ENCODE peak calls at places on chromosome X, in ten cellular contexts. L is A673; F is astrocyte of the spinal cord; W is ovary; X is psoas muscle; E is IMR-90; I is esophagus squamous epithelium; T is CD8-positive, alpha-beta T cell; P is SK-N-SH; G is tibial nerve. A is an unnamed sample.

GRCh38 chrX:135985123-135985973 is at the start of gene SLC9A6:
- DNase-seq in L (peak), F (peak), W (peak), X (peak), E (peak), I (no peak), T (peak), P (peak), G (peak), A (peak)

GRCh38 chrX:18895157-18895952 is 88.6 kb downstream of the PHKA2 start:
- DNase-seq in L (peak), F (no peak), W (peak), X (peak), E (peak), I (no peak), T (no peak), P (peak), G (no peak), A (peak)

GRCh38 chrX:18828832-18829404 is 121.5 kb downstream of the PPEF1 start:
- DNase-seq in L (peak), F (peak), W (no peak), X (no peak), E (no peak), I (no peak), T (no peak), P (no peak), G (no peak), A (peak)

GRCh38 chrX:3520987-3521875 is 174.8 kb upstream of the MXRA5 start:
- DNase-seq in L (no peak), F (peak), W (no peak), X (no peak), E (peak), I (no peak), T (no peak), P (no peak), G (no peak), A (peak)

GRCh38 chrX:2318371-2318770 is 182.4 kb downstream of the DHRSX start:
- DNase-seq in L (no peak), F (no peak), W (no peak), X (no peak), E (no peak), I (no peak), T (no peak), P (no peak), G (no peak), A (no peak)

GRCh38 chrX:13304052-13304451 is 15.8 kb downstream of the ATXN3L start:
- DNase-seq in L (no peak), F (no peak), W (no peak), X (no peak), E (no peak), I (no peak), T (no peak), P (no peak), G (no peak), A (no peak)

GRCh38 chrX:50707376-50707775 is 106.6 kb downstream of the SHROOM4 start:
- DNase-seq in L (peak), F (no peak), W (no peak), X (no peak), E (no peak), I (no peak), T (no peak), P (no peak), G (no peak), A (no peak)

GRCh38 chrX:110146521-110146920 is 143.6 kb downstream of the TMEM164 start:
- DNase-seq in L (peak), F (peak), W (peak), X (no peak), E (peak), I (no peak), T (no peak), P (peak), G (no peak), A (peak)

GRCh38 chrX:27808226-27808625 is 436 bp downstream of the MAGEB10 start:
- DNase-seq in L (no peak), F (no peak), W (no peak), X (no peak), E (no peak), I (no peak), T (no peak), P (no peak), G (no peak), A (no peak)

GRCh38 chrX:11667286-11667685 is 1.6 kb upstream of the ARHGAP6 start:
- DNase-seq in L (no peak), F (no peak), W (no peak), X (no peak), E (no peak), I (no peak), T (no peak), P (no peak), G (no peak), A (no peak)

GRCh38 chrX:47226531-47227333 is 6.1 kb upstream of the USP11 start:
- DNase-seq in L (no peak), F (no peak), W (no peak), X (no peak), E (no peak), I (no peak), T (no peak), P (no peak), G (no peak), A (no peak)

GRCh38 chrX:38142598-38142997 is 78.1 kb downstream of the SRPX start:
- DNase-seq in L (no peak), F (peak), W (no peak), X (no peak), E (peak), I (no peak), T (no peak), P (no peak), G (no peak), A (peak)

GRCh38 chrX:21838937-21839333 is 482 bp upstream of the MBTPS2 start:
- DNase-seq in L (peak), F (no peak), W (no peak), X (no peak), E (peak), I (no peak), T (no peak), P (no peak), G (no peak), A (peak)

GRCh38 chrX:103688949-103689348 is 2.5 kb upstream of the MORF4L2 start:
- DNase-seq in L (peak), F (peak), W (no peak), X (no peak), E (peak), I (no peak), T (no peak), P (peak), G (no peak), A (peak)

GRCh38 chrX:26522501-26522900 is 306.5 kb downstream of the MAGEB5 start:
- DNase-seq in L (no peak), F (no peak), W (no peak), X (no peak), E (no peak), I (no peak), T (no peak), P (no peak), G (no peak), A (no peak)

GRCh38 chrX:9614016-9614415 is 149.2 kb downstream of the TBL1X start:
- DNase-seq in L (no peak), F (peak), W (no peak), X (no peak), E (peak), I (no peak), T (no peak), P (no peak), G (no peak), A (peak)

GRCh38 chrX:129706395-129707072 is 32.2 kb upstream of the XPNPEP2 start:
- DNase-seq in L (no peak), F (peak), W (no peak), X (peak), E (no peak), I (no peak), T (peak), P (peak), G (no peak), A (no peak)

GRCh38 chrX:129959493-129959832 is 23.0 kb upstream of the BCORL1 start:
- DNase-seq in L (no peak), F (no peak), W (no peak), X (no peak), E (peak), I (no peak), T (no peak), P (no peak), G (no peak), A (peak)

GRCh38 chrX:12228862-12229261 is 90.6 kb downstream of the FRMPD4 start:
- DNase-seq in L (no peak), F (no peak), W (no peak), X (no peak), E (no peak), I (no peak), T (no peak), P (no peak), G (no peak), A (no peak)

GRCh38 chrX:2693526-2694002 is 2.5 kb downstream of the CD99 start:
- DNase-seq in L (no peak), F (no peak), W (no peak), X (no peak), E (no peak), I (no peak), T (no peak), P (no peak), G (no peak), A (no peak)

GRCh38 chrX:124401696-124402095 is 55.3 kb downstream of the SH2D1A start:
- DNase-seq in L (no peak), F (no peak), W (no peak), X (no peak), E (no peak), I (no peak), T (no peak), P (no peak), G (no peak), A (no peak)

GRCh38 chrX:107549504-107549903 is 78.8 kb upstream of the PRPS1 start:
- DNase-seq in L (no peak), F (no peak), W (no peak), X (no peak), E (no peak), I (no peak), T (no peak), P (no peak), G (no peak), A (no peak)

GRCh38 chrX:131907488-131908314 is 115.4 kb upstream of the STK26 start:
- DNase-seq in L (no peak), F (no peak), W (no peak), X (no peak), E (no peak), I (no peak), T (no peak), P (no peak), G (no peak), A (no peak)

GRCh38 chrX:20382518-20383291 is 116.0 kb upstream of the RPS6KA3 start:
- DNase-seq in L (no peak), F (no peak), W (no peak), X (no peak), E (no peak), I (no peak), T (no peak), P (peak), G (no peak), A (no peak)

GRCh38 chrX:155637714-155638113 is 25.0 kb upstream of the TMLHE start:
- DNase-seq in L (no peak), F (no peak), W (no peak), X (no peak), E (no peak), I (no peak), T (no peak), P (no peak), G (no peak), A (no peak)

GRCh38 chrX:131812847-131813825 is 210.0 kb upstream of the STK26 start:
- DNase-seq in L (no peak), F (peak), W (peak), X (peak), E (peak), I (peak), T (peak), P (peak), G (no peak), A (peak)

GRCh38 chrX:34734383-34734782 is 77.3 kb upstream of the TMEM47 start:
- DNase-seq in L (no peak), F (peak), W (no peak), X (no peak), E (peak), I (no peak), T (no peak), P (no peak), G (no peak), A (peak)

GRCh38 chrX:27626066-27626465 is 35.9 kb downstream of the DCAF8L2 start:
- DNase-seq in L (no peak), F (no peak), W (no peak), X (no peak), E (no peak), I (no peak), T (no peak), P (no peak), G (no peak), A (no peak)

GRCh38 chrX:44035576-44035975 is 62.4 kb upstream of the NDP start:
- DNase-seq in L (peak), F (no peak), W (no peak), X (no peak), E (no peak), I (no peak), T (no peak), P (no peak), G (no peak), A (peak)

GRCh38 chrX:39260965-39261364 is 459.7 kb downstream of the MID1IP1 start:
- DNase-seq in L (no peak), F (no peak), W (no peak), X (no peak), E (no peak), I (no peak), T (no peak), P (no peak), G (no peak), A (peak)

GRCh38 chrX:47587091-47587891 is 5.1 kb downstream of the TIMP1 start:
- DNase-seq in L (no peak), F (no peak), W (no peak), X (no peak), E (peak), I (no peak), T (peak), P (no peak), G (no peak), A (peak)

GRCh38 chrX:119981286-119982070 is 37.9 kb upstream of the NKAP start:
- DNase-seq in L (peak), F (no peak), W (no peak), X (no peak), E (peak), I (no peak), T (no peak), P (peak), G (no peak), A (peak)

GRCh38 chrX:3994315-3994714 is 280.9 kb upstream of the PRKX start:
- DNase-seq in L (no peak), F (no peak), W (no peak), X (no peak), E (no peak), I (no peak), T (no peak), P (no peak), G (no peak), A (no peak)

GRCh38 chrX:2360731-2361130 is 140.0 kb downstream of the DHRSX start:
- DNase-seq in L (no peak), F (no peak), W (no peak), X (no peak), E (no peak), I (no peak), T (no peak), P (no peak), G (no peak), A (no peak)

GRCh38 chrX:115592997-115593734 is 32.2 kb downstream of the PLS3 start:
- DNase-seq in L (peak), F (peak), W (no peak), X (no peak), E (peak), I (no peak), T (no peak), P (no peak), G (no peak), A (peak)

GRCh38 chrX:151818828-151819227 is 84.3 kb downstream of the CNGA2 start:
- DNase-seq in L (no peak), F (no peak), W (no peak), X (no peak), E (no peak), I (no peak), T (no peak), P (no peak), G (no peak), A (no peak)
- TF ChIP-seq CTCF in L (no peak), F (no peak), W (no peak), X (no peak), E (no peak), I (no peak), T (no peak), P (no peak), G (no peak), A (no peak)

DNA sequence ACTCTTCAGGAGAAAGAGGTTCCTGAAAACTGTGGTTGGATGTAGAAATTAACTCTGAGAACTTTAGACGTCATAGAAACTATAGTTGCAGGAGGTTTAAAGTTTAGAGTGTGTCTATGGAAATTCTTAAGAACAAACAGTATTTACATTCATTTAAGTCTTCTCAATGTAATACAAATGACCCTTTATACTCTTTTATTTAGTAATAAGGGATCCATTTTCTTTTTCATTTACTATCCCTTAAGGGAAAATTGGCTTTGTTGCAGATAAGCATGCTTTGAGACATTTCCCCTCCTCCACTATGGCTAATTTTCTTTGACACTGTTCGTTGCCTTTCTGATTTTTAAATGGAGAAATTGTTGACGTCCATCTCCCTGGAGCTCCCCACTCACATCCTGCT is 96.4 kb downstream of the POLA1 start:
- DNase-seq in L (peak), F (no peak), W (no peak), X (no peak), E (no peak), I (no peak), T (no peak), P (no peak), G (no peak), A (no peak)
- H3K4me3 ChIP-seq in L (no peak), F (no peak), W (no peak), X (no peak), E (no peak), I (no peak), T (no peak), P (no peak), G (no peak), A (no peak)

GRCh38 chrX:75038925-75039324 is 113.7 kb upstream of the NEXMIF start:
- DNase-seq in L (peak), F (no peak), W (no peak), X (no peak), E (peak), I (no peak), T (no peak), P (no peak), G (no peak), A (peak)
- TF ChIP-seq CTCF in L (peak), F (peak), W (no peak), X (no peak), E (peak), I (no peak), T (no peak), P (peak), G (no peak), A (peak)

GRCh38 chrX:84893897-84894296 is 109.8 kb upstream of the APOOL start:
- DNase-seq in L (no peak), F (no peak), W (no peak), X (no peak), E (no peak), I (no peak), T (no peak), P (no peak), G (no peak), A (no peak)
- H3K4me3 ChIP-seq in L (no peak), F (no peak), W (no peak), X (no peak), E (no peak), I (no peak), T (no peak), P (no peak), G (no peak), A (no peak)

DNA sequence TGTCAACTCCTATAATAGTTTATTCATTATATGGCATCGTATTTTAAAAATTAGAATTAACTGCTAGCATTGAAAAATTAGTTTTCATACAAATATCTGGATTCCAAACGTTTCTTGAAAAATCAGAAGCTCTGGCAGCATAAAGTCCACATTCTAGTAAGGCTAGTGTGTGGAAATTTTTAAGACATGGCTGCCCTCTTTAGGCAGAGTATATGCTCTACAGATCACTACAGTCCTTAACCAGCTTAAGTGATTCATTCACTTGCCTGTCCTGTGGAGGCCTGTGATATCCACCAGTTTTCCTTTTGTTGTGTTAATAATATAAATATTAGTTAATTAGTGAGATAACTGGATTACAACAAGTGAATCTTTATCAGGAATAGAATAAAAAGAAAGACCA is 287.2 kb downstream of the OPHN1 start:
- DNase-seq in L (peak), F (peak), W (no peak), X (no peak), E (peak), I (no peak), T (no peak), P (peak), G (no peak), A (peak)
- TF ChIP-seq CTCF in L (peak), F (peak), W (no peak), X (peak), E (peak), I (no peak), T (no peak), P (peak), G (no peak), A (peak)

GRCh38 chrX:137031517-137032377 is 2.0 kb downstream of the GPR101 start:
- DNase-seq in L (peak), F (peak), W (peak), X (peak), E (peak), I (no peak), T (no peak), P (peak), G (no peak), A (peak)

GRCh38 chrX:137032841-137033773 is 688 bp downstream of the GPR101 start:
- DNase-seq in L (no peak), F (no peak), W (no peak), X (no peak), E (no peak), I (no peak), T (no peak), P (no peak), G (no peak), A (no peak)

GRCh38 chrX:137033774-137034507 is at the start of gene GPR101:
- DNase-seq in L (no peak), F (no peak), W (no peak), X (no peak), E (no peak), I (no peak), T (no peak), P (peak), G (no peak), A (no peak)

GRCh38 chrX:137031039-137031438 is 2.8 kb downstream of the GPR101 start:
- DNase-seq in L (no peak), F (no peak), W (no peak), X (no peak), E (no peak), I (no peak), T (no peak), P (no peak), G (no peak), A (no peak)

DNA sequence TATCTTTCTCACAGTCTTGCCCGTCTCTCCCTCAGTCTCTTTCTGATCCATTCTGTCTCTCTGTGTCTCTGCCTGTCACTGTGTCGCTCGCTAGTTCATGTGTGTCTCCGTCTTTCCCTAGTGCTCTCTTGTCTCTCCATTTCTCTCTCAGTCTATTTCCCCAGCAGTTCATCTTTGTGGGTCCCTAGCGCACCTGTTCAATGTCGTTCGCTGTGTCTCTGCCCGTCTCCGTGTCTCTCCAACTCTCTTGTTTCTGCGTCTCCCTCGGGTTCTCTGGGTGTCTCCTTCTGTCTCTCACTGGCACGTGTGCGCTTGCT is 1.5 kb downstream of the GPR101 start:
- DNase-seq in L (no peak), F (no peak), W (no peak), X (no peak), E (no peak), I (no peak), T (no peak), P (no peak), G (no peak), A (no peak)
- H3K4me3 ChIP-seq in L (peak), F (peak), W (no peak), X (peak), E (peak), I (peak), T (peak), P (peak), G (peak), A (no peak)

DNA sequence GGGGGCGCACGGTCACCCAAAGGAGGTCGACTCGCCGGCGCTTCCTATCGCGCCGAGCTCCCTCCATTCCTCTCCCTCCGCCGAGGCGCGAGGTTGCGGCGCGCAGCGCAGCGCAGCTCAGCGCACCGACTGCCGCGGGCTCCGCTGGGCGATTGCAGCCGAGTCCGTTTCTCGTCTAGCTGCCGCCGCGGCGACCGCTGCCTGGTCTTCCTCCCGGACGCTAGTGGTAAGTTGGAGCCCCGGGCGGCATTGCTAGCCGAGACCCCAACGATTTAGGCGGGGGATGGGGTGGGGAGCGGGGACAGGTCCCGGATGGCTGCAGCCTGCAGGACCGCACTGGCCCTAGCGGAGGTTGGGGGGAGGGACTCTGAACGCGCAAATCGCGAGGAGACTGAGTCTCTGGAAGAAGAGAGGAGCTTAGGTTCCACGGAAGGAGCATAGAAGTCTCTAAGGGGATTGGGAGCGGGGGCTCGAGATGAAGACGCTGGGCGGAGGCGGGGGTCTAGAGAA is 603 bp downstream of the HTR2C start:
- DNase-seq in L (no peak), F (no peak), W (no peak), X (no peak), E (no peak), I (no peak), T (no peak), P (peak), G (no peak), A (peak)
- TF ChIP-seq CTCF in L (no peak), F (no peak), W (no peak), X (no peak), E (no peak), I (no peak), T (no peak), P (no peak), G (no peak), A (no peak)